ENCODE peak calls at places on chromosomes 11 and 22, in ten cellular contexts. One of them, this sample, is unnamed.
A peak's percentile ranks its signal among the peaks of the same experiment; 100 is the strongest.

GRCh38 chr11:128692750-128693578 is 908 bp upstream of the FLI1 start:
- DNase-seq in B cell: peak; percentile 75
- DNase-seq in ACHN: no peak
- DNase-seq in A549: peak; percentile 10
- DNase-seq in cardiac fibroblast: peak; percentile 73
- DNase-seq in HEK293T: no peak
- DNase-seq in lung microvascular endothelial cell: peak; percentile 53
- DNase-seq in ecto neural progenitor cell: peak; percentile 66
- DNase-seq in lower leg skin: no peak
- DNase-seq in effector CD8-positive, alpha-beta T cell: no peak
- DNase-seq in this sample: no peak

GRCh38 chr11:111627591-111627990 is 25.3 kb downstream of the SIK2 start:
- DNase-seq in B cell: no peak
- DNase-seq in ACHN: no peak
- DNase-seq in A549: no peak
- DNase-seq in cardiac fibroblast: peak; percentile 55
- DNase-seq in HEK293T: no peak
- DNase-seq in lung microvascular endothelial cell: no peak
- DNase-seq in ecto neural progenitor cell: no peak
- DNase-seq in lower leg skin: no peak
- DNase-seq in effector CD8-positive, alpha-beta T cell: no peak
- DNase-seq in this sample: no peak

GRCh38 chr22:46573781-46574437 is 36.5 kb upstream of the CELSR1 start:
- DNase-seq in B cell: no peak
- DNase-seq in ACHN: no peak
- DNase-seq in A549: no peak
- DNase-seq in cardiac fibroblast: no peak
- DNase-seq in HEK293T: no peak
- DNase-seq in lung microvascular endothelial cell: no peak
- DNase-seq in ecto neural progenitor cell: no peak
- DNase-seq in lower leg skin: no peak
- DNase-seq in effector CD8-positive, alpha-beta T cell: no peak
- DNase-seq in this sample: no peak

GRCh38 chr11:20238712-20239111 is 78.4 kb upstream of the DBX1 start:
- DNase-seq in B cell: no peak
- DNase-seq in ACHN: no peak
- DNase-seq in A549: no peak
- DNase-seq in cardiac fibroblast: no peak
- DNase-seq in HEK293T: no peak
- DNase-seq in lung microvascular endothelial cell: no peak
- DNase-seq in ecto neural progenitor cell: no peak
- DNase-seq in lower leg skin: no peak
- DNase-seq in effector CD8-positive, alpha-beta T cell: no peak
- DNase-seq in this sample: no peak

GRCh38 chr11:118912742-118913410 is 12.8 kb downstream of the BCL9L start:
- DNase-seq in B cell: peak; percentile 35
- DNase-seq in ACHN: peak; percentile 58
- DNase-seq in A549: peak; percentile 62
- DNase-seq in cardiac fibroblast: no peak
- DNase-seq in HEK293T: no peak
- DNase-seq in lung microvascular endothelial cell: no peak
- DNase-seq in ecto neural progenitor cell: no peak
- DNase-seq in lower leg skin: no peak
- DNase-seq in effector CD8-positive, alpha-beta T cell: peak; percentile 25
- DNase-seq in this sample: no peak

GRCh38 chr11:103648670-103649400 is 387.6 kb upstream of the DDI1 start:
- DNase-seq in B cell: no peak
- DNase-seq in ACHN: no peak
- DNase-seq in A549: no peak
- DNase-seq in cardiac fibroblast: peak; percentile 69
- DNase-seq in HEK293T: no peak
- DNase-seq in lung microvascular endothelial cell: no peak
- DNase-seq in ecto neural progenitor cell: no peak
- DNase-seq in lower leg skin: no peak
- DNase-seq in effector CD8-positive, alpha-beta T cell: no peak
- DNase-seq in this sample: no peak

GRCh38 chr22:42743501-42743991 is 22.9 kb upstream of the A4GALT start:
- DNase-seq in B cell: no peak
- DNase-seq in ACHN: no peak
- DNase-seq in A549: no peak
- DNase-seq in cardiac fibroblast: peak; percentile 99
- DNase-seq in HEK293T: no peak
- DNase-seq in lung microvascular endothelial cell: peak; percentile 92
- DNase-seq in ecto neural progenitor cell: no peak
- DNase-seq in lower leg skin: peak; percentile 86
- DNase-seq in effector CD8-positive, alpha-beta T cell: no peak
- DNase-seq in this sample: peak; percentile 85

GRCh38 chr22:50544078-50544745 is 1.5 kb upstream of the KLHDC7B start:
- DNase-seq in B cell: peak; percentile 97
- DNase-seq in ACHN: peak; percentile 81
- DNase-seq in A549: peak; percentile 82
- DNase-seq in cardiac fibroblast: peak; percentile 67
- DNase-seq in HEK293T: peak; percentile 91
- DNase-seq in lung microvascular endothelial cell: peak; percentile 79
- DNase-seq in ecto neural progenitor cell: peak; percentile 91
- DNase-seq in lower leg skin: no peak
- DNase-seq in effector CD8-positive, alpha-beta T cell: peak; percentile 57
- DNase-seq in this sample: peak; percentile 42

GRCh38 chr11:65072631-65072966 is 11.2 kb downstream of the CDCA5 start:
- DNase-seq in B cell: no peak
- DNase-seq in ACHN: no peak
- DNase-seq in A549: no peak
- DNase-seq in cardiac fibroblast: no peak
- DNase-seq in HEK293T: no peak
- DNase-seq in lung microvascular endothelial cell: no peak
- DNase-seq in ecto neural progenitor cell: no peak
- DNase-seq in lower leg skin: no peak
- DNase-seq in effector CD8-positive, alpha-beta T cell: no peak
- DNase-seq in this sample: no peak

GRCh38 chr11:113151502-113151901 is 162.9 kb upstream of the TTC12 start:
- DNase-seq in B cell: no peak
- DNase-seq in ACHN: no peak
- DNase-seq in A549: no peak
- DNase-seq in cardiac fibroblast: no peak
- DNase-seq in HEK293T: no peak
- DNase-seq in lung microvascular endothelial cell: peak; percentile 10
- DNase-seq in ecto neural progenitor cell: no peak
- DNase-seq in lower leg skin: no peak
- DNase-seq in effector CD8-positive, alpha-beta T cell: no peak
- DNase-seq in this sample: no peak

GRCh38 chr11:63622318-63622717 is 8.1 kb upstream of the PLAAT3 start:
- DNase-seq in B cell: no peak
- DNase-seq in ACHN: no peak
- DNase-seq in A549: peak; percentile 51
- DNase-seq in cardiac fibroblast: no peak
- DNase-seq in HEK293T: no peak
- DNase-seq in lung microvascular endothelial cell: no peak
- DNase-seq in ecto neural progenitor cell: no peak
- DNase-seq in lower leg skin: no peak
- DNase-seq in effector CD8-positive, alpha-beta T cell: no peak
- DNase-seq in this sample: no peak

GRCh38 chr11:47553417-47553746 is 450 bp upstream of the CELF1 start:
- DNase-seq in B cell: no peak
- DNase-seq in ACHN: no peak
- DNase-seq in A549: no peak
- DNase-seq in cardiac fibroblast: peak; percentile 55
- DNase-seq in HEK293T: no peak
- DNase-seq in lung microvascular endothelial cell: peak; percentile 60
- DNase-seq in ecto neural progenitor cell: no peak
- DNase-seq in lower leg skin: no peak
- DNase-seq in effector CD8-positive, alpha-beta T cell: no peak
- DNase-seq in this sample: peak; percentile 25

GRCh38 chr11:126318642-126319373 is 14.9 kb downstream of the DCPS start:
- DNase-seq in B cell: no peak
- DNase-seq in ACHN: peak; percentile 22
- DNase-seq in A549: no peak
- DNase-seq in cardiac fibroblast: peak; percentile 78
- DNase-seq in HEK293T: no peak
- DNase-seq in lung microvascular endothelial cell: no peak
- DNase-seq in ecto neural progenitor cell: no peak
- DNase-seq in lower leg skin: peak; percentile 68
- DNase-seq in effector CD8-positive, alpha-beta T cell: no peak
- DNase-seq in this sample: peak; percentile 61

GRCh38 chr11:19110290-19110689 is 6.7 kb upstream of the ZDHHC13 start:
- DNase-seq in B cell: no peak
- DNase-seq in ACHN: no peak
- DNase-seq in A549: no peak
- DNase-seq in cardiac fibroblast: peak; percentile 7
- DNase-seq in HEK293T: no peak
- DNase-seq in lung microvascular endothelial cell: peak; percentile 33
- DNase-seq in ecto neural progenitor cell: no peak
- DNase-seq in lower leg skin: no peak
- DNase-seq in effector CD8-positive, alpha-beta T cell: no peak
- DNase-seq in this sample: no peak

GRCh38 chr22:19942886-19943664 is 1.5 kb upstream of the TXNRD2 start:
- DNase-seq in B cell: no peak
- DNase-seq in ACHN: peak; percentile 41
- DNase-seq in A549: peak; percentile 51
- DNase-seq in cardiac fibroblast: peak; percentile 87
- DNase-seq in HEK293T: no peak
- DNase-seq in lung microvascular endothelial cell: peak; percentile 64
- DNase-seq in ecto neural progenitor cell: no peak
- DNase-seq in lower leg skin: no peak
- DNase-seq in effector CD8-positive, alpha-beta T cell: no peak
- DNase-seq in this sample: no peak

GRCh38 chr11:12950681-12951080 is 58.4 kb upstream of the RASSF10 start:
- DNase-seq in B cell: no peak
- DNase-seq in ACHN: peak; percentile 14
- DNase-seq in A549: no peak
- DNase-seq in cardiac fibroblast: no peak
- DNase-seq in HEK293T: no peak
- DNase-seq in lung microvascular endothelial cell: no peak
- DNase-seq in ecto neural progenitor cell: no peak
- DNase-seq in lower leg skin: no peak
- DNase-seq in effector CD8-positive, alpha-beta T cell: no peak
- DNase-seq in this sample: no peak

GRCh38 chr11:11263238-11264030 is 89.6 kb downstream of the CSNK2A3 start:
- DNase-seq in B cell: no peak
- DNase-seq in ACHN: no peak
- DNase-seq in A549: no peak
- DNase-seq in cardiac fibroblast: peak; percentile 8
- DNase-seq in HEK293T: no peak
- DNase-seq in lung microvascular endothelial cell: peak; percentile 33
- DNase-seq in ecto neural progenitor cell: no peak
- DNase-seq in lower leg skin: no peak
- DNase-seq in effector CD8-positive, alpha-beta T cell: no peak
- DNase-seq in this sample: no peak

GRCh38 chr11:131186629-131187075 is 183.8 kb upstream of the NTM start:
- DNase-seq in B cell: no peak
- DNase-seq in ACHN: no peak
- DNase-seq in A549: no peak
- DNase-seq in cardiac fibroblast: no peak
- DNase-seq in HEK293T: no peak
- DNase-seq in lung microvascular endothelial cell: no peak
- DNase-seq in ecto neural progenitor cell: peak; percentile 64
- DNase-seq in lower leg skin: no peak
- DNase-seq in effector CD8-positive, alpha-beta T cell: no peak
- DNase-seq in this sample: no peak

GRCh38 chr11:102346748-102347525 is at the start of gene BIRC2:
- DNase-seq in B cell: peak; percentile 86
- DNase-seq in ACHN: peak; percentile 90
- DNase-seq in A549: peak; percentile 89
- DNase-seq in cardiac fibroblast: peak; percentile 94
- DNase-seq in HEK293T: peak; percentile 89
- DNase-seq in lung microvascular endothelial cell: peak; percentile 95
- DNase-seq in ecto neural progenitor cell: peak; percentile 96
- DNase-seq in lower leg skin: peak; percentile 92
- DNase-seq in effector CD8-positive, alpha-beta T cell: peak; percentile 94
- DNase-seq in this sample: peak; percentile 94

GRCh38 chr11:2443881-2444300 is 423 bp downstream of the TRPM5 start:
- DNase-seq in B cell: peak; percentile 31
- DNase-seq in ACHN: no peak
- DNase-seq in A549: no peak
- DNase-seq in cardiac fibroblast: no peak
- DNase-seq in HEK293T: no peak
- DNase-seq in lung microvascular endothelial cell: no peak
- DNase-seq in ecto neural progenitor cell: no peak
- DNase-seq in lower leg skin: no peak
- DNase-seq in effector CD8-positive, alpha-beta T cell: no peak
- DNase-seq in this sample: no peak

This sample was measured in tibial nerve.